ENCODE peak calls at places on chromosomes 5 and 9, in ten cellular contexts. One of them, this sample, is unnamed.

GRCh38 chr5:87074072-87074471 is 193.6 kb upstream of the RASA1 start:
- DNase-seq in IMR-90: no peak
- DNase-seq in A549: no peak
- DNase-seq in GM12891: no peak
- DNase-seq in vagina: no peak
- DNase-seq in HepG2: no peak
- DNase-seq in tibial nerve: no peak
- DNase-seq in ovary: no peak
- DNase-seq in heart left ventricle: no peak
- DNase-seq in K562: no peak
- DNase-seq in this sample: no peak

GRCh38 chr5:153654444-153654843 is 164.0 kb downstream of the GRIA1 start:
- DNase-seq in IMR-90: peak
- DNase-seq in A549: no peak
- DNase-seq in GM12891: no peak
- DNase-seq in vagina: no peak
- DNase-seq in HepG2: no peak
- DNase-seq in tibial nerve: no peak
- DNase-seq in ovary: no peak
- DNase-seq in heart left ventricle: no peak
- DNase-seq in K562: no peak
- DNase-seq in this sample: no peak

GRCh38 chr5:114118511-114118910 is 243.4 kb upstream of the KCNN2 start:
- DNase-seq in IMR-90: no peak
- DNase-seq in A549: no peak
- DNase-seq in GM12891: no peak
- DNase-seq in vagina: no peak
- DNase-seq in HepG2: no peak
- DNase-seq in tibial nerve: no peak
- DNase-seq in ovary: no peak
- DNase-seq in heart left ventricle: no peak
- DNase-seq in K562: no peak
- DNase-seq in this sample: no peak

GRCh38 chr5:76641514-76642120 is 18.4 kb upstream of the F2RL2 start:
- DNase-seq in IMR-90: peak
- DNase-seq in A549: peak
- DNase-seq in GM12891: peak
- DNase-seq in vagina: no peak
- DNase-seq in HepG2: peak
- DNase-seq in tibial nerve: peak
- DNase-seq in ovary: peak
- DNase-seq in heart left ventricle: peak
- DNase-seq in K562: peak
- DNase-seq in this sample: peak

GRCh38 chr5:75020016-75020656 is 32.2 kb downstream of the GCNT4 start:
- DNase-seq in IMR-90: no peak
- DNase-seq in A549: no peak
- DNase-seq in GM12891: no peak
- DNase-seq in vagina: no peak
- DNase-seq in HepG2: peak
- DNase-seq in tibial nerve: no peak
- DNase-seq in ovary: no peak
- DNase-seq in heart left ventricle: no peak
- DNase-seq in K562: no peak
- DNase-seq in this sample: no peak

GRCh38 chr9:18658764-18659705 is 185.1 kb downstream of the ADAMTSL1 start:
- DNase-seq in IMR-90: peak
- DNase-seq in A549: no peak
- DNase-seq in GM12891: no peak
- DNase-seq in vagina: no peak
- DNase-seq in HepG2: no peak
- DNase-seq in tibial nerve: no peak
- DNase-seq in ovary: no peak
- DNase-seq in heart left ventricle: no peak
- DNase-seq in K562: no peak
- DNase-seq in this sample: no peak

GRCh38 chr9:136762915-136763648 is 1.2 kb downstream of the LCN15 start:
- DNase-seq in IMR-90: no peak
- DNase-seq in A549: peak
- DNase-seq in GM12891: no peak
- DNase-seq in vagina: no peak
- DNase-seq in HepG2: peak
- DNase-seq in tibial nerve: no peak
- DNase-seq in ovary: peak
- DNase-seq in heart left ventricle: peak
- DNase-seq in K562: peak
- DNase-seq in this sample: peak

GRCh38 chr9:114348906-114349482 is 19.3 kb downstream of the ORM2 start:
- DNase-seq in IMR-90: peak
- DNase-seq in A549: peak
- DNase-seq in GM12891: peak
- DNase-seq in vagina: no peak
- DNase-seq in HepG2: peak
- DNase-seq in tibial nerve: peak
- DNase-seq in ovary: peak
- DNase-seq in heart left ventricle: no peak
- DNase-seq in K562: peak
- DNase-seq in this sample: peak

GRCh38 chr5:170070556-170071412 is 34.9 kb upstream of the FOXI1 start:
- DNase-seq in IMR-90: peak
- DNase-seq in A549: peak
- DNase-seq in GM12891: no peak
- DNase-seq in vagina: no peak
- DNase-seq in HepG2: no peak
- DNase-seq in tibial nerve: no peak
- DNase-seq in ovary: no peak
- DNase-seq in heart left ventricle: no peak
- DNase-seq in K562: peak
- DNase-seq in this sample: peak

GRCh38 chr5:170809551-170809950 is 26.0 kb downstream of the GABRP start:
- DNase-seq in IMR-90: peak
- DNase-seq in A549: peak
- DNase-seq in GM12891: no peak
- DNase-seq in vagina: no peak
- DNase-seq in HepG2: no peak
- DNase-seq in tibial nerve: no peak
- DNase-seq in ovary: no peak
- DNase-seq in heart left ventricle: no peak
- DNase-seq in K562: peak
- DNase-seq in this sample: peak

GRCh38 chr9:88533951-88534455 is 975 bp upstream of the NXNL2 start:
- DNase-seq in IMR-90: peak
- DNase-seq in A549: peak
- DNase-seq in GM12891: no peak
- DNase-seq in vagina: no peak
- DNase-seq in HepG2: no peak
- DNase-seq in tibial nerve: no peak
- DNase-seq in ovary: no peak
- DNase-seq in heart left ventricle: peak
- DNase-seq in K562: peak
- DNase-seq in this sample: no peak

GRCh38 chr9:96243798-96244197 is 58.2 kb downstream of the HSD17B3 start:
- DNase-seq in IMR-90: no peak
- DNase-seq in A549: no peak
- DNase-seq in GM12891: no peak
- DNase-seq in vagina: no peak
- DNase-seq in HepG2: no peak
- DNase-seq in tibial nerve: no peak
- DNase-seq in ovary: no peak
- DNase-seq in heart left ventricle: no peak
- DNase-seq in K562: no peak
- DNase-seq in this sample: no peak

GRCh38 chr9:104950838-104951237 is 22.9 kb upstream of the ABCA1 start:
- DNase-seq in IMR-90: peak
- DNase-seq in A549: no peak
- DNase-seq in GM12891: no peak
- DNase-seq in vagina: no peak
- DNase-seq in HepG2: no peak
- DNase-seq in tibial nerve: no peak
- DNase-seq in ovary: no peak
- DNase-seq in heart left ventricle: no peak
- DNase-seq in K562: no peak
- DNase-seq in this sample: no peak

GRCh38 chr5:53298841-53299240 is 181.6 kb upstream of the FST start:
- DNase-seq in IMR-90: peak
- DNase-seq in A549: no peak
- DNase-seq in GM12891: no peak
- DNase-seq in vagina: no peak
- DNase-seq in HepG2: no peak
- DNase-seq in tibial nerve: no peak
- DNase-seq in ovary: no peak
- DNase-seq in heart left ventricle: no peak
- DNase-seq in K562: no peak
- DNase-seq in this sample: no peak

GRCh38 chr5:60522299-60522915 is 177.6 kb downstream of the DEPDC1B start:
- DNase-seq in IMR-90: peak
- DNase-seq in A549: no peak
- DNase-seq in GM12891: peak
- DNase-seq in vagina: no peak
- DNase-seq in HepG2: no peak
- DNase-seq in tibial nerve: no peak
- DNase-seq in ovary: no peak
- DNase-seq in heart left ventricle: no peak
- DNase-seq in K562: no peak
- DNase-seq in this sample: no peak

GRCh38 chr5:77390795-77391194 is 101.3 kb downstream of the WDR41 start:
- DNase-seq in IMR-90: peak
- DNase-seq in A549: no peak
- DNase-seq in GM12891: no peak
- DNase-seq in vagina: no peak
- DNase-seq in HepG2: peak
- DNase-seq in tibial nerve: no peak
- DNase-seq in ovary: no peak
- DNase-seq in heart left ventricle: no peak
- DNase-seq in K562: no peak
- DNase-seq in this sample: no peak

GRCh38 chr5:80885698-80886000 is 74.5 kb upstream of the RASGRF2 start:
- DNase-seq in IMR-90: no peak
- DNase-seq in A549: peak
- DNase-seq in GM12891: no peak
- DNase-seq in vagina: no peak
- DNase-seq in HepG2: peak
- DNase-seq in tibial nerve: no peak
- DNase-seq in ovary: no peak
- DNase-seq in heart left ventricle: no peak
- DNase-seq in K562: no peak
- DNase-seq in this sample: no peak

GRCh38 chr5:157575096-157575872 is at the start of gene ADAM19:
- DNase-seq in IMR-90: peak
- DNase-seq in A549: peak
- DNase-seq in GM12891: peak
- DNase-seq in vagina: no peak
- DNase-seq in HepG2: no peak
- DNase-seq in tibial nerve: no peak
- DNase-seq in ovary: peak
- DNase-seq in heart left ventricle: peak
- DNase-seq in K562: peak
- DNase-seq in this sample: no peak
- TF ChIP-seq POLR2A in IMR-90: peak
- TF ChIP-seq POLR2A in A549: peak
- TF ChIP-seq POLR2A in GM12891: no peak
- TF ChIP-seq POLR2A in vagina: peak
- TF ChIP-seq POLR2A in HepG2: no peak
- TF ChIP-seq POLR2A in tibial nerve: peak
- TF ChIP-seq POLR2A in ovary: peak
- TF ChIP-seq POLR2A in heart left ventricle: no peak
- TF ChIP-seq POLR2A in K562: no peak
- TF ChIP-seq POLR2A in this sample: no peak

GRCh38 chr5:152549709-152550108 is 144.6 kb upstream of the NMUR2 start:
- DNase-seq in IMR-90: no peak
- DNase-seq in A549: no peak
- DNase-seq in GM12891: no peak
- DNase-seq in vagina: no peak
- DNase-seq in HepG2: no peak
- DNase-seq in tibial nerve: no peak
- DNase-seq in ovary: no peak
- DNase-seq in heart left ventricle: no peak
- DNase-seq in K562: no peak
- DNase-seq in this sample: no peak
- TF ChIP-seq POLR2A in IMR-90: no peak
- TF ChIP-seq POLR2A in A549: no peak
- TF ChIP-seq POLR2A in GM12891: no peak
- TF ChIP-seq POLR2A in vagina: no peak
- TF ChIP-seq POLR2A in HepG2: no peak
- TF ChIP-seq POLR2A in tibial nerve: no peak
- TF ChIP-seq POLR2A in ovary: no peak
- TF ChIP-seq POLR2A in heart left ventricle: no peak
- TF ChIP-seq POLR2A in K562: no peak
- TF ChIP-seq POLR2A in this sample: no peak

GRCh38 chr5:88879724-88880123 is 3.3 kb downstream of the MEF2C start:
- DNase-seq in IMR-90: no peak
- DNase-seq in A549: no peak
- DNase-seq in GM12891: no peak
- DNase-seq in vagina: no peak
- DNase-seq in HepG2: no peak
- DNase-seq in tibial nerve: no peak
- DNase-seq in ovary: no peak
- DNase-seq in heart left ventricle: no peak
- DNase-seq in K562: no peak
- DNase-seq in this sample: no peak
- TF ChIP-seq POLR2A in IMR-90: no peak
- TF ChIP-seq POLR2A in A549: no peak
- TF ChIP-seq POLR2A in GM12891: no peak
- TF ChIP-seq POLR2A in vagina: no peak
- TF ChIP-seq POLR2A in HepG2: no peak
- TF ChIP-seq POLR2A in tibial nerve: no peak
- TF ChIP-seq POLR2A in ovary: no peak
- TF ChIP-seq POLR2A in heart left ventricle: no peak
- TF ChIP-seq POLR2A in K562: no peak
- TF ChIP-seq POLR2A in this sample: no peak

GRCh38 chr5:140107312-140108092 is 6.4 kb upstream of the PURA start:
- DNase-seq in IMR-90: peak
- DNase-seq in A549: peak
- DNase-seq in GM12891: peak
- DNase-seq in vagina: no peak
- DNase-seq in HepG2: peak
- DNase-seq in tibial nerve: peak
- DNase-seq in ovary: peak
- DNase-seq in heart left ventricle: peak
- DNase-seq in K562: peak
- DNase-seq in this sample: peak
- TF ChIP-seq POLR2A in IMR-90: peak
- TF ChIP-seq POLR2A in A549: peak
- TF ChIP-seq POLR2A in GM12891: peak
- TF ChIP-seq POLR2A in vagina: peak
- TF ChIP-seq POLR2A in HepG2: peak
- TF ChIP-seq POLR2A in tibial nerve: peak
- TF ChIP-seq POLR2A in ovary: peak
- TF ChIP-seq POLR2A in heart left ventricle: peak
- TF ChIP-seq POLR2A in K562: peak
- TF ChIP-seq POLR2A in this sample: peak